ENCODE peak calls at places on chromosomes 5 and 9, in nine cellular contexts. One of them, this sample, is unnamed.

GRCh38 chr5:35478856-35479682 is 138.6 kb upstream of the SPEF2 start:
- DNase-seq in sigmoid colon: no peak
- DNase-seq in lower lobe of right lung: no peak
- DNase-seq in adrenal gland: no peak
- DNase-seq in HL-60: peak; percentile 23
- DNase-seq in stomach: no peak
- DNase-seq in GM13976: peak; percentile 11
- DNase-seq in astrocyte of the cerebellum: peak; percentile 12
- DNase-seq in H9: no peak
- DNase-seq in this sample: peak; percentile 12

GRCh38 chr5:16616536-16617271 is at the start of gene RETREG1:
- DNase-seq in sigmoid colon: peak; percentile 82
- DNase-seq in lower lobe of right lung: peak; percentile 82
- DNase-seq in adrenal gland: peak; percentile 62
- DNase-seq in HL-60: peak; percentile 55
- DNase-seq in stomach: peak; percentile 76
- DNase-seq in GM13976: peak; percentile 64
- DNase-seq in astrocyte of the cerebellum: no peak
- DNase-seq in H9: peak; percentile 46
- DNase-seq in this sample: peak; percentile 75

GRCh38 chr5:131270809-131271208 is 7.0 kb downstream of the CDC42SE2 start:
- DNase-seq in sigmoid colon: no peak
- DNase-seq in lower lobe of right lung: no peak
- DNase-seq in adrenal gland: no peak
- DNase-seq in HL-60: no peak
- DNase-seq in stomach: no peak
- DNase-seq in GM13976: no peak
- DNase-seq in astrocyte of the cerebellum: no peak
- DNase-seq in H9: no peak
- DNase-seq in this sample: no peak

GRCh38 chr5:83034036-83034435 is 43.2 kb downstream of the TMEM167A start:
- DNase-seq in sigmoid colon: no peak
- DNase-seq in lower lobe of right lung: no peak
- DNase-seq in adrenal gland: no peak
- DNase-seq in HL-60: no peak
- DNase-seq in stomach: no peak
- DNase-seq in GM13976: no peak
- DNase-seq in astrocyte of the cerebellum: no peak
- DNase-seq in H9: no peak
- DNase-seq in this sample: no peak

GRCh38 chr9:94772654-94773303 is 46.3 kb downstream of the AOPEP start:
- DNase-seq in sigmoid colon: no peak
- DNase-seq in lower lobe of right lung: no peak
- DNase-seq in adrenal gland: no peak
- DNase-seq in HL-60: no peak
- DNase-seq in stomach: no peak
- DNase-seq in GM13976: no peak
- DNase-seq in astrocyte of the cerebellum: peak; percentile 76
- DNase-seq in H9: no peak
- DNase-seq in this sample: no peak

GRCh38 chr9:110141118-110141797 is 66.7 kb downstream of the C9orf152 start:
- DNase-seq in sigmoid colon: peak; percentile 81
- DNase-seq in lower lobe of right lung: no peak
- DNase-seq in adrenal gland: peak; percentile 76
- DNase-seq in HL-60: no peak
- DNase-seq in stomach: no peak
- DNase-seq in GM13976: no peak
- DNase-seq in astrocyte of the cerebellum: peak; percentile 95
- DNase-seq in H9: no peak
- DNase-seq in this sample: no peak

GRCh38 chr9:107711528-107711927 is 222.0 kb upstream of the KLF4 start:
- DNase-seq in sigmoid colon: no peak
- DNase-seq in lower lobe of right lung: no peak
- DNase-seq in adrenal gland: peak; percentile 77
- DNase-seq in HL-60: peak; percentile 4
- DNase-seq in stomach: no peak
- DNase-seq in GM13976: no peak
- DNase-seq in astrocyte of the cerebellum: peak; percentile 70
- DNase-seq in H9: no peak
- DNase-seq in this sample: no peak

GRCh38 chr9:221989-222776 is 7.5 kb downstream of the DOCK8 start:
- DNase-seq in sigmoid colon: no peak
- DNase-seq in lower lobe of right lung: no peak
- DNase-seq in adrenal gland: no peak
- DNase-seq in HL-60: peak; percentile 78
- DNase-seq in stomach: no peak
- DNase-seq in GM13976: no peak
- DNase-seq in astrocyte of the cerebellum: no peak
- DNase-seq in H9: no peak
- DNase-seq in this sample: no peak

GRCh38 chr5:43619911-43620310 is 16.9 kb downstream of the NNT start:
- DNase-seq in sigmoid colon: no peak
- DNase-seq in lower lobe of right lung: no peak
- DNase-seq in adrenal gland: no peak
- DNase-seq in HL-60: no peak
- DNase-seq in stomach: no peak
- DNase-seq in GM13976: no peak
- DNase-seq in astrocyte of the cerebellum: no peak
- DNase-seq in H9: no peak
- DNase-seq in this sample: no peak

GRCh38 chr5:68460147-68460760 is 244.7 kb downstream of the PIK3R1 start:
- DNase-seq in sigmoid colon: no peak
- DNase-seq in lower lobe of right lung: no peak
- DNase-seq in adrenal gland: peak; percentile 58
- DNase-seq in HL-60: peak; percentile 19
- DNase-seq in stomach: no peak
- DNase-seq in GM13976: peak; percentile 38
- DNase-seq in astrocyte of the cerebellum: peak; percentile 58
- DNase-seq in H9: no peak
- DNase-seq in this sample: peak; percentile 40

GRCh38 chr5:173238312-173239232 is 3.6 kb upstream of the NKX2-5 start:
- DNase-seq in sigmoid colon: no peak
- DNase-seq in lower lobe of right lung: no peak
- DNase-seq in adrenal gland: no peak
- DNase-seq in HL-60: no peak
- DNase-seq in stomach: no peak
- DNase-seq in GM13976: peak; percentile 49
- DNase-seq in astrocyte of the cerebellum: no peak
- DNase-seq in H9: peak; percentile 58
- DNase-seq in this sample: peak; percentile 51

GRCh38 chr9:114276908-114277821 is 45.7 kb upstream of the ORM1 start:
- DNase-seq in sigmoid colon: peak; percentile 42
- DNase-seq in lower lobe of right lung: peak; percentile 10
- DNase-seq in adrenal gland: no peak
- DNase-seq in HL-60: no peak
- DNase-seq in stomach: no peak
- DNase-seq in GM13976: no peak
- DNase-seq in astrocyte of the cerebellum: peak; percentile 92
- DNase-seq in H9: peak; percentile 17
- DNase-seq in this sample: no peak

GRCh38 chr5:115452791-115453190 is 91.8 kb downstream of the FEM1C start:
- DNase-seq in sigmoid colon: no peak
- DNase-seq in lower lobe of right lung: no peak
- DNase-seq in adrenal gland: no peak
- DNase-seq in HL-60: no peak
- DNase-seq in stomach: no peak
- DNase-seq in GM13976: no peak
- DNase-seq in astrocyte of the cerebellum: no peak
- DNase-seq in H9: no peak
- DNase-seq in this sample: no peak

GRCh38 chr9:96008502-96009222 is 133.2 kb downstream of the ERCC6L2 start:
- DNase-seq in sigmoid colon: no peak
- DNase-seq in lower lobe of right lung: no peak
- DNase-seq in adrenal gland: no peak
- DNase-seq in HL-60: peak; percentile 62
- DNase-seq in stomach: no peak
- DNase-seq in GM13976: peak; percentile 27
- DNase-seq in astrocyte of the cerebellum: no peak
- DNase-seq in H9: no peak
- DNase-seq in this sample: no peak

GRCh38 chr9:91033802-91034201 is 232.2 kb downstream of the SYK start:
- DNase-seq in sigmoid colon: no peak
- DNase-seq in lower lobe of right lung: no peak
- DNase-seq in adrenal gland: no peak
- DNase-seq in HL-60: peak; percentile 42
- DNase-seq in stomach: no peak
- DNase-seq in GM13976: peak; percentile 55
- DNase-seq in astrocyte of the cerebellum: no peak
- DNase-seq in H9: peak; percentile 72
- DNase-seq in this sample: peak; percentile 40

DNA sequence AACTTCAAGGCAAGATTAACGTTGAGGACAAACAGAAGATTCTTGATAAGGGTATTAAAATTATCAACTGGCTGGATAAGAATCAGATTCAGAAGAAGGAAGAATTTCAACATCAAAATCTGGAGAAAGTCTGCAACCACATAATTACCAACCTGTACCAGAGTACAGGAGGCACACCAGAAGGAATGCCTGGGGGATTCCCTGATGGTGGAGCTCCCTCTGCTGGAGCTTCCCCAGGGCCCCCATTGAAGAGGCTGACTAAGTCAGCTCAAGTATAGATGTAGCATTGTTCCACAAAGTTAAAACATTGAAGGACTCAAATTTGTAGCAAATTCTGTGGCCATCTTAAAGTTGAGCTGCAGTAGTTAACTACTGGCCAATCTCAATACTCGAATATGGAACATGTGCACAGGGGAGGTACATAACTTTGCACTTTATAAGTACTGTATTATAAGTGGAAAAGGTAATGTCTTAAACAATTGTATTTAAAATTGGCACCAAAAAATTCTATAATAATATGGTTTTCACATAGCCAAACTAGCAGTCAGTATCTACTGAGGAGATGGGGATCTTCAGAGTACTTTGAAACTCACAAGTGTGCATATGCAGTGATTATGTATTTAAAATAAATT is 237.5 kb downstream of the CHSY3 start:
- DNase-seq in sigmoid colon: no peak
- DNase-seq in lower lobe of right lung: no peak
- DNase-seq in adrenal gland: peak; percentile 54
- DNase-seq in HL-60: no peak
- DNase-seq in stomach: no peak
- DNase-seq in GM13976: peak; percentile 22
- DNase-seq in astrocyte of the cerebellum: no peak
- DNase-seq in H9: peak; percentile 64
- DNase-seq in this sample: peak; percentile 9
- TF ChIP-seq CTCF in sigmoid colon: peak; percentile 50
- TF ChIP-seq CTCF in lower lobe of right lung: peak; percentile 58
- TF ChIP-seq CTCF in adrenal gland: peak; percentile 23
- TF ChIP-seq CTCF in HL-60: no peak
- TF ChIP-seq CTCF in stomach: no peak
- TF ChIP-seq CTCF in GM13976: peak; percentile 38
- TF ChIP-seq CTCF in astrocyte of the cerebellum: peak; percentile 75
- TF ChIP-seq CTCF in H9: peak; percentile 90
- TF ChIP-seq CTCF in this sample: peak; percentile 54

GRCh38 chr5:95283761-95284511 is 958 bp downstream of the MCTP1 start:
- DNase-seq in sigmoid colon: no peak
- DNase-seq in lower lobe of right lung: peak; percentile 72
- DNase-seq in adrenal gland: no peak
- DNase-seq in HL-60: peak; percentile 14
- DNase-seq in stomach: peak; percentile 53
- DNase-seq in GM13976: peak; percentile 77
- DNase-seq in astrocyte of the cerebellum: no peak
- DNase-seq in H9: peak; percentile 79
- DNase-seq in this sample: peak; percentile 64
- TF ChIP-seq CTCF in sigmoid colon: peak; percentile 17
- TF ChIP-seq CTCF in lower lobe of right lung: no peak
- TF ChIP-seq CTCF in adrenal gland: peak; percentile 9
- TF ChIP-seq CTCF in HL-60: no peak
- TF ChIP-seq CTCF in stomach: no peak
- TF ChIP-seq CTCF in GM13976: peak; percentile 22
- TF ChIP-seq CTCF in astrocyte of the cerebellum: peak; percentile 57
- TF ChIP-seq CTCF in H9: peak; percentile 67
- TF ChIP-seq CTCF in this sample: peak; percentile 57

GRCh38 chr9:123089790-123090189 is 56.3 kb downstream of the GPR21 start:
- DNase-seq in sigmoid colon: no peak
- DNase-seq in lower lobe of right lung: no peak
- DNase-seq in adrenal gland: no peak
- DNase-seq in HL-60: no peak
- DNase-seq in stomach: no peak
- DNase-seq in GM13976: no peak
- DNase-seq in astrocyte of the cerebellum: no peak
- DNase-seq in H9: no peak
- DNase-seq in this sample: no peak

GRCh38 chr9:123090198-123090896 is 56.9 kb downstream of the GPR21 start:
- DNase-seq in sigmoid colon: no peak
- DNase-seq in lower lobe of right lung: no peak
- DNase-seq in adrenal gland: no peak
- DNase-seq in HL-60: no peak
- DNase-seq in stomach: no peak
- DNase-seq in GM13976: no peak
- DNase-seq in astrocyte of the cerebellum: no peak
- DNase-seq in H9: no peak
- DNase-seq in this sample: no peak

GRCh38 chr9:123087359-123087888 is 54.0 kb downstream of the GPR21 start:
- DNase-seq in sigmoid colon: no peak
- DNase-seq in lower lobe of right lung: no peak
- DNase-seq in adrenal gland: no peak
- DNase-seq in HL-60: no peak
- DNase-seq in stomach: no peak
- DNase-seq in GM13976: no peak
- DNase-seq in astrocyte of the cerebellum: no peak
- DNase-seq in H9: no peak
- DNase-seq in this sample: no peak

GRCh38 chr9:123090956-123091355 is 57.5 kb downstream of the GPR21 start:
- DNase-seq in sigmoid colon: no peak
- DNase-seq in lower lobe of right lung: no peak
- DNase-seq in adrenal gland: no peak
- DNase-seq in HL-60: no peak
- DNase-seq in stomach: no peak
- DNase-seq in GM13976: no peak
- DNase-seq in astrocyte of the cerebellum: no peak
- DNase-seq in H9: no peak
- DNase-seq in this sample: no peak

GRCh38 chr9:123089040-123089439 is 55.6 kb downstream of the GPR21 start:
- DNase-seq in sigmoid colon: no peak
- DNase-seq in lower lobe of right lung: no peak
- DNase-seq in adrenal gland: no peak
- DNase-seq in HL-60: no peak
- DNase-seq in stomach: no peak
- DNase-seq in GM13976: no peak
- DNase-seq in astrocyte of the cerebellum: no peak
- DNase-seq in H9: no peak
- DNase-seq in this sample: no peak
- TF ChIP-seq CTCF in sigmoid colon: no peak
- TF ChIP-seq CTCF in lower lobe of right lung: no peak
- TF ChIP-seq CTCF in adrenal gland: no peak
- TF ChIP-seq CTCF in HL-60: no peak
- TF ChIP-seq CTCF in stomach: no peak
- TF ChIP-seq CTCF in GM13976: no peak
- TF ChIP-seq CTCF in astrocyte of the cerebellum: no peak
- TF ChIP-seq CTCF in H9: no peak
- TF ChIP-seq CTCF in this sample: no peak

DNA sequence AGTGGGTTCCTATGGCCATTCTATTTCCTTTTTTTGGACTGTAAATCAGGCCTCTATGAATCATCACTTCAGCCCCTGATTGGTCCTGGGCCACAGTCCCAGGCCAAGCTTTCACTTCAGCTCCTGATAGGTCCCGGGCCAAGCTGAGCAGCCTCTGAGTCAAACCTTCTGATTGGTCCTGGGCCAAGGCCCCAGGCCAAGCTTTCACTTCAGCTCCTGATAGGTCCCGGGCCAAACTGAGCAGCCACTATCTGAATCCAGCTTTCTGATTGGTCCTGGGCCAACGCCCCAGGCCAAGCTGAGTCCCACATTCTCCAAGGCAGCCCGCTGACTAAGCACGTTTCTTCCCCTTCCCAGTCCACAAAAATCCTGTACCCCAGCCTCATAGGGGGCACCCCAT is 1972.9 kb upstream of the ACO1 start:
- DNase-seq in sigmoid colon: no peak
- DNase-seq in lower lobe of right lung: no peak
- DNase-seq in adrenal gland: no peak
- DNase-seq in HL-60: no peak
- DNase-seq in stomach: no peak
- DNase-seq in GM13976: no peak
- DNase-seq in astrocyte of the cerebellum: no peak
- DNase-seq in H9: no peak
- DNase-seq in this sample: no peak
- TF ChIP-seq CTCF in sigmoid colon: no peak
- TF ChIP-seq CTCF in lower lobe of right lung: no peak
- TF ChIP-seq CTCF in adrenal gland: no peak
- TF ChIP-seq CTCF in HL-60: no peak
- TF ChIP-seq CTCF in stomach: no peak
- TF ChIP-seq CTCF in GM13976: no peak
- TF ChIP-seq CTCF in astrocyte of the cerebellum: no peak
- TF ChIP-seq CTCF in H9: no peak
- TF ChIP-seq CTCF in this sample: no peak

This sample was measured in GM13977.